ENCODE peak calls at places on chromosomes 7 and 10, in ten cellular contexts. I is upper lobe of right lung; X is GM13976; K is HCT116; Y is CD4-positive, alpha-beta T cell; J is IMR-90; N is GM13977; T is glutamatergic neuron; F is activated CD8-positive, alpha-beta T cell treated with anti-CD3 and anti-CD28 coated beads for 36 hours; A is dorsolateral prefrontal cortex. L is an unnamed sample.

GRCh38 chr7:8436965-8437364 is 3.6 kb downstream of the NXPH1 start:
- DNase-seq in Y (no peak), X (peak; percentile 78), F (peak; percentile 75), I (peak; percentile 76), J (no peak), K (peak; percentile 50), A (no peak), N (peak; percentile 81), T (peak; percentile 87), L (no peak)

GRCh38 chr10:122344741-122345258 is 29.7 kb upstream of the PLEKHA1 start:
- DNase-seq in N (no peak), F (peak; percentile 12), A (peak; percentile 50), I (no peak), Y (no peak), J (peak; percentile 16), T (no peak), K (peak; percentile 46), X (no peak), L (no peak)

GRCh38 chr10:70584366-70584765 is 18.2 kb downstream of the PRF1 start:
- DNase-seq in A (peak; percentile 22), N (no peak), F (peak; percentile 1), K (no peak), T (no peak), J (no peak), X (no peak), I (peak; percentile 35), Y (no peak), L (no peak)

GRCh38 chr10:42519761-42520460 is 118.5 kb downstream of the ZNF33B start:
- DNase-seq in J (no peak), X (no peak), T (no peak), N (no peak), Y (no peak), K (no peak), I (no peak), F (no peak), A (no peak), L (no peak)

GRCh38 chr7:112511451-112512220 is 30.8 kb downstream of the LSMEM1 start:
- DNase-seq in X (no peak), J (no peak), Y (no peak), K (no peak), N (no peak), A (no peak), I (no peak), F (no peak), T (peak; percentile 45), L (no peak)

GRCh38 chr10:125029584-125030242 is 87.8 kb downstream of the ZRANB1 start:
- DNase-seq in X (no peak), I (no peak), N (no peak), F (no peak), A (no peak), J (peak; percentile 84), T (no peak), Y (no peak), K (no peak), L (no peak)

GRCh38 chr10:3681642-3682554 is 103.1 kb downstream of the KLF6 start:
- DNase-seq in A (no peak), T (peak; percentile 57), I (no peak), X (no peak), J (no peak), N (no peak), Y (no peak), F (no peak), K (no peak), L (no peak)

GRCh38 chr7:96993980-96994379 is 11.4 kb upstream of the DLX6 start:
- DNase-seq in F (no peak), A (no peak), J (no peak), I (no peak), X (no peak), K (no peak), N (peak; percentile 13), Y (no peak), T (no peak), L (no peak)

GRCh38 chr7:88331322-88331721 is 24.6 kb upstream of the STEAP4 start:
- DNase-seq in X (no peak), I (no peak), T (no peak), F (no peak), J (no peak), N (no peak), K (no peak), A (no peak), Y (no peak), L (no peak)

GRCh38 chr10:11236234-11236633 is 218.6 kb downstream of the CELF2 start:
- DNase-seq in T (no peak), I (no peak), A (no peak), J (peak; percentile 4), F (peak; percentile 57), N (peak; percentile 27), Y (no peak), K (no peak), X (no peak), L (no peak)

GRCh38 chr10:130647341-130647740 is 511.1 kb downstream of the GLRX3 start:
- DNase-seq in I (no peak), Y (no peak), K (no peak), F (no peak), T (no peak), X (no peak), J (no peak), A (no peak), N (no peak), L (no peak)

GRCh38 chr10:110083884-110084283 is 76.1 kb downstream of the ADD3 start:
- DNase-seq in T (no peak), I (no peak), N (no peak), Y (no peak), J (peak; percentile 53), X (no peak), A (no peak), F (no peak), K (no peak), L (no peak)

GRCh38 chr7:82442492-82443043 is 1.0 kb downstream of the CACNA2D1 start:
- DNase-seq in A (no peak), F (peak; percentile 4), X (no peak), N (no peak), K (no peak), J (peak; percentile 19), T (peak; percentile 39), I (no peak), Y (no peak), L (no peak)

GRCh38 chr7:151223728-151224127 is 3.3 kb downstream of the ABCF2 start:
- DNase-seq in I (no peak), A (no peak), K (no peak), T (no peak), F (no peak), N (no peak), J (no peak), Y (no peak), X (no peak), L (no peak)

GRCh38 chr7:74025146-74025545 is 2.8 kb upstream of the ELN start:
- DNase-seq in N (no peak), X (no peak), A (no peak), T (no peak), I (no peak), F (no peak), Y (no peak), K (no peak), J (no peak), L (no peak)

GRCh38 chr7:74021546-74022320 is 6.2 kb upstream of the ELN start:
- DNase-seq in A (no peak), K (no peak), Y (no peak), F (no peak), N (no peak), I (no peak), T (no peak), X (no peak), J (no peak), L (no peak)

GRCh38 chr7:74022507-74022906 is 5.5 kb upstream of the ELN start:
- DNase-seq in X (no peak), F (no peak), T (no peak), I (no peak), J (no peak), Y (no peak), A (no peak), K (no peak), N (no peak), L (no peak)

GRCh38 chr7:74023786-74024185 is 4.2 kb upstream of the ELN start:
- DNase-seq in I (no peak), J (no peak), N (no peak), Y (no peak), T (no peak), A (no peak), X (no peak), F (no peak), K (no peak), L (no peak)

GRCh38 chr7:74023037-74023436 is 4.9 kb upstream of the ELN start:
- DNase-seq in F (no peak), Y (no peak), N (no peak), I (no peak), T (peak; percentile 60), K (no peak), J (peak; percentile 63), X (no peak), A (no peak), L (no peak)
- TF ChIP-seq CTCF in F (no peak), Y (no peak), N (no peak), I (peak; percentile 23), T (no peak), K (no peak), J (peak; percentile 25), X (no peak), A (no peak), L (no peak)

GRCh38 chr7:110442386-110442837 is 648.5 kb upstream of the LRRN3 start:
- DNase-seq in Y (no peak), K (peak; percentile 51), T (peak; percentile 70), N (peak; percentile 24), J (peak; percentile 37), I (no peak), F (peak; percentile 42), A (no peak), X (peak; percentile 42), L (no peak)
- TF ChIP-seq CTCF in Y (no peak), K (peak; percentile 80), T (peak; percentile 70), N (peak; percentile 53), J (peak; percentile 55), I (peak; percentile 31), F (peak; percentile 32), A (no peak), X (no peak), L (no peak)

GRCh38 chr10:107409517-107409916 is 245.0 kb upstream of the SORCS1 start:
- DNase-seq in F (no peak), J (peak; percentile 0), A (no peak), Y (no peak), N (no peak), X (no peak), K (no peak), I (no peak), T (no peak), L (no peak)
- TF ChIP-seq CTCF in F (no peak), J (no peak), A (peak; percentile 51), Y (no peak), N (peak; percentile 69), X (peak; percentile 18), K (peak; percentile 13), I (peak; percentile 17), T (no peak), L (no peak)

DNA sequence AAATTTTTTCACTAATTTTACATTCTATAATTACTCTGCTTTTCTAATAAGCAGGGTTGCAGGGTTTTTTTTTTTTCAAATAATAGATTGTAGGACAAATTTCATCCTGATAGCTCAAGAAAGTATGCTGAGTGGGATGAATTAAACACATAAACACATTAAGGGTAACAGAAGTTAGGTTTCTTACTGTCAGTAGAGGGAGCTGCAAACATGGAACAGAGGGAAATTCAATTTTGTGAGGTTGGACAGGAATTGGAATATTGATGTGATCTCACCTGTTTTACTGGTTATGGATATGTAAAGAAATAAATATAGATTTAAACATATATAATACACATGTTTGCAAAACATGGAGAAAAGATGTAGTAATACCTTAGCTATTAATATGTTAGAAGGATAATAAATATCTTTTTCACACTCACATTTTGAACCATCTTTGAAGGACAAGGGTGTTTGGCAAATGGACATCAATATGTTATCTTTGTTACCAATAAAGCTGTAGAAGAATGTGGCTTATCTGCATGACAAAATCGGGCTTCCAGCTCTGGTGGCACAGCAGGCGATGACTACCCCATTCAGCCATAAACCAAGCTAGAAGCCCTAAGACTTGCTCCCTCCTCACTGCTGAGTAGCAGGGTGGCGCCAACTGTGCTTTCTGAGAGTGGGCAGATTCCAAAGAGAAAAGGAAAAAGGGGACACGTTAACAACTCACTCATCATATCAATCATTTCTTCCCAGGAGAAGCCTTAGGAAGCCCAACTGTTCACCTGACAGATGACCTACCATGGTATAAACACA is 1257.4 kb downstream of the GATA3 start:
- DNase-seq in T (no peak), J (no peak), X (no peak), Y (no peak), N (no peak), F (no peak), I (no peak), K (no peak), A (no peak), L (no peak)
- TF ChIP-seq CTCF in T (peak; percentile 31), J (peak; percentile 24), X (no peak), Y (no peak), N (no peak), F (no peak), I (no peak), K (no peak), A (no peak), L (no peak)